ENCODE peak calls at places on chromosomes 5 and 9, in six cellular contexts. One of them, this sample, is unnamed.

GRCh38 chr9:34279431-34279830 is 49.6 kb downstream of the KIF24 start:
- DNase-seq in HCT116: no peak
- DNase-seq in A549: no peak
- DNase-seq in heart right ventricle: no peak
- DNase-seq in astrocyte of the spinal cord: no peak
- DNase-seq in mucosa of descending colon: no peak
- DNase-seq in this sample: no peak

GRCh38 chr9:100352201-100352726 is 478 bp downstream of the TEX10 start:
- DNase-seq in HCT116: no peak
- DNase-seq in A549: no peak
- DNase-seq in heart right ventricle: peak
- DNase-seq in astrocyte of the spinal cord: peak
- DNase-seq in mucosa of descending colon: peak
- DNase-seq in this sample: no peak

GRCh38 chr9:93635186-93636107 is 59.1 kb downstream of the PHF2 start:
- DNase-seq in HCT116: no peak
- DNase-seq in A549: no peak
- DNase-seq in heart right ventricle: no peak
- DNase-seq in astrocyte of the spinal cord: no peak
- DNase-seq in mucosa of descending colon: no peak
- DNase-seq in this sample: no peak

GRCh38 chr5:35861718-35862117 is 5.0 kb downstream of the IL7R start:
- DNase-seq in HCT116: no peak
- DNase-seq in A549: no peak
- DNase-seq in heart right ventricle: no peak
- DNase-seq in astrocyte of the spinal cord: no peak
- DNase-seq in mucosa of descending colon: no peak
- DNase-seq in this sample: no peak

GRCh38 chr9:127897194-127897692 is 2.2 kb downstream of the ST6GALNAC6 start:
- DNase-seq in HCT116: no peak
- DNase-seq in A549: peak
- DNase-seq in heart right ventricle: peak
- DNase-seq in astrocyte of the spinal cord: peak
- DNase-seq in mucosa of descending colon: no peak
- DNase-seq in this sample: no peak

GRCh38 chr5:59799668-59800374 is 93.7 kb downstream of the PDE4D start:
- DNase-seq in HCT116: peak
- DNase-seq in A549: peak
- DNase-seq in heart right ventricle: no peak
- DNase-seq in astrocyte of the spinal cord: peak
- DNase-seq in mucosa of descending colon: no peak
- DNase-seq in this sample: no peak

GRCh38 chr9:137000177-137000930 is 4.0 kb upstream of the CLIC3 start:
- DNase-seq in HCT116: no peak
- DNase-seq in A549: no peak
- DNase-seq in heart right ventricle: no peak
- DNase-seq in astrocyte of the spinal cord: peak
- DNase-seq in mucosa of descending colon: no peak
- DNase-seq in this sample: no peak

GRCh38 chr5:56656816-56657740 is 158.3 kb upstream of the MAP3K1 start:
- DNase-seq in HCT116: no peak
- DNase-seq in A549: no peak
- DNase-seq in heart right ventricle: no peak
- DNase-seq in astrocyte of the spinal cord: peak
- DNase-seq in mucosa of descending colon: no peak
- DNase-seq in this sample: no peak

GRCh38 chr5:176189857-176190256 is 48.4 kb upstream of the SIMC1 start:
- DNase-seq in HCT116: no peak
- DNase-seq in A549: no peak
- DNase-seq in heart right ventricle: no peak
- DNase-seq in astrocyte of the spinal cord: no peak
- DNase-seq in mucosa of descending colon: no peak
- DNase-seq in this sample: no peak

GRCh38 chr9:96853711-96854072 is 622 bp downstream of the ZNF782 start:
- DNase-seq in HCT116: no peak
- DNase-seq in A549: no peak
- DNase-seq in heart right ventricle: no peak
- DNase-seq in astrocyte of the spinal cord: peak
- DNase-seq in mucosa of descending colon: no peak
- DNase-seq in this sample: no peak

GRCh38 chr5:14142202-14142855 is 813 bp upstream of the TRIO start:
- DNase-seq in HCT116: no peak
- DNase-seq in A549: no peak
- DNase-seq in heart right ventricle: no peak
- DNase-seq in astrocyte of the spinal cord: no peak
- DNase-seq in mucosa of descending colon: no peak
- DNase-seq in this sample: no peak

GRCh38 chr9:78288214-78288892 is 8.6 kb upstream of the PSAT1 start:
- DNase-seq in HCT116: no peak
- DNase-seq in A549: no peak
- DNase-seq in heart right ventricle: no peak
- DNase-seq in astrocyte of the spinal cord: no peak
- DNase-seq in mucosa of descending colon: no peak
- DNase-seq in this sample: no peak

GRCh38 chr9:127123239-127123935 is 952 bp upstream of the ANGPTL2 start:
- DNase-seq in HCT116: no peak
- DNase-seq in A549: no peak
- DNase-seq in heart right ventricle: no peak
- DNase-seq in astrocyte of the spinal cord: no peak
- DNase-seq in mucosa of descending colon: no peak
- DNase-seq in this sample: no peak

GRCh38 chr5:137218896-137219295 is 280.2 kb downstream of the SPOCK1 start:
- DNase-seq in HCT116: no peak
- DNase-seq in A549: no peak
- DNase-seq in heart right ventricle: no peak
- DNase-seq in astrocyte of the spinal cord: peak
- DNase-seq in mucosa of descending colon: no peak
- DNase-seq in this sample: no peak

GRCh38 chr5:137218471-137218870 is 280.7 kb downstream of the SPOCK1 start:
- DNase-seq in HCT116: no peak
- DNase-seq in A549: peak
- DNase-seq in heart right ventricle: no peak
- DNase-seq in astrocyte of the spinal cord: peak
- DNase-seq in mucosa of descending colon: no peak
- DNase-seq in this sample: no peak

GRCh38 chr5:137217599-137218200 is 281.4 kb downstream of the SPOCK1 start:
- DNase-seq in HCT116: no peak
- DNase-seq in A549: peak
- DNase-seq in heart right ventricle: no peak
- DNase-seq in astrocyte of the spinal cord: peak
- DNase-seq in mucosa of descending colon: no peak
- DNase-seq in this sample: no peak

GRCh38 chr5:137221914-137222313 is 277.2 kb downstream of the SPOCK1 start:
- DNase-seq in HCT116: no peak
- DNase-seq in A549: no peak
- DNase-seq in heart right ventricle: no peak
- DNase-seq in astrocyte of the spinal cord: no peak
- DNase-seq in mucosa of descending colon: no peak
- DNase-seq in this sample: no peak

DNA sequence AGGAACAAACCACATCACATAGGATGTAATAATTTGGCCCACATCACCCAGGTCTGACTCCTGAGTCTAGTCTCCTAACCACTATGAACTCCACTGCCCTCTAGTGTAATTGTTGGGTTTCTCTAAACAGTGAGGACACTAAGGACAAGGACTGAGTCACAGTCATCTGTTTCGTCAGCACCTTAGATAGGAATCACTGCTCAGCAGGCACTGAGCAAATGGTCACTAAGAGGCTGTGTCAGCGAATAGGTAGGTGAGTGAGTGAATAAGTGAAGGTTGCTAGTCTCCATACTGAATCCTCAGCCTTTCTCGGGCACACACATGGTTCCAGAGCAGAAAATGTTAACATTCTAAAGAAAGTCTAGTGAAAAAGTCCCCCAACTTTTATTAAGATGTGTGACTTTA is 278.6 kb downstream of the SPOCK1 start:
- DNase-seq in HCT116: peak
- DNase-seq in A549: peak
- DNase-seq in heart right ventricle: no peak
- DNase-seq in astrocyte of the spinal cord: peak
- DNase-seq in mucosa of descending colon: no peak
- DNase-seq in this sample: no peak
- TF ChIP-seq CTCF in HCT116: peak
- TF ChIP-seq CTCF in A549: peak
- TF ChIP-seq CTCF in heart right ventricle: peak
- TF ChIP-seq CTCF in astrocyte of the spinal cord: peak
- TF ChIP-seq CTCF in mucosa of descending colon: no peak
- TF ChIP-seq CTCF in this sample: peak

DNA sequence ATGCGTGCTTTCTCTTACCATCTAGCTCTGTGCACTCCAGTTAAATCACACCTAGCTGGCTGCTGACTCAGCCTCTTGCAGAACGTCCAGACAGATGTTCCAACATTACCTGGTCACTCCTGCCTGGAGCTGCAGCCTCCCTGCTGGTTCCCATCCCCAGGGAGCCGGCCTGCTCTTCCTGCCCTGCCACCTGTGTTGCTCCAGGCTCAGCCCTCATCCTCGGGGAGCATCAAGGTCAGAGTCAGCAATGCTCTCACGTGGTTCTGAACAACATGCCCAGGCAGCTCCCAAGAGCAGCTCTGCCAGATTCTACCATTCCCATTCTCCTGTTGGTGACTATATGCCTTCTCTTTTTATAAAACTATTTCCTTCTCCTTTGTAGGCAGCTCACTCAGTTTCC is 81.3 kb downstream of the GADD45G start:
- DNase-seq in HCT116: no peak
- DNase-seq in A549: no peak
- DNase-seq in heart right ventricle: no peak
- DNase-seq in astrocyte of the spinal cord: no peak
- DNase-seq in mucosa of descending colon: no peak
- DNase-seq in this sample: no peak
- TF ChIP-seq CTCF in HCT116: no peak
- TF ChIP-seq CTCF in A549: no peak
- TF ChIP-seq CTCF in heart right ventricle: no peak
- TF ChIP-seq CTCF in astrocyte of the spinal cord: no peak
- TF ChIP-seq CTCF in mucosa of descending colon: no peak
- TF ChIP-seq CTCF in this sample: no peak

DNA sequence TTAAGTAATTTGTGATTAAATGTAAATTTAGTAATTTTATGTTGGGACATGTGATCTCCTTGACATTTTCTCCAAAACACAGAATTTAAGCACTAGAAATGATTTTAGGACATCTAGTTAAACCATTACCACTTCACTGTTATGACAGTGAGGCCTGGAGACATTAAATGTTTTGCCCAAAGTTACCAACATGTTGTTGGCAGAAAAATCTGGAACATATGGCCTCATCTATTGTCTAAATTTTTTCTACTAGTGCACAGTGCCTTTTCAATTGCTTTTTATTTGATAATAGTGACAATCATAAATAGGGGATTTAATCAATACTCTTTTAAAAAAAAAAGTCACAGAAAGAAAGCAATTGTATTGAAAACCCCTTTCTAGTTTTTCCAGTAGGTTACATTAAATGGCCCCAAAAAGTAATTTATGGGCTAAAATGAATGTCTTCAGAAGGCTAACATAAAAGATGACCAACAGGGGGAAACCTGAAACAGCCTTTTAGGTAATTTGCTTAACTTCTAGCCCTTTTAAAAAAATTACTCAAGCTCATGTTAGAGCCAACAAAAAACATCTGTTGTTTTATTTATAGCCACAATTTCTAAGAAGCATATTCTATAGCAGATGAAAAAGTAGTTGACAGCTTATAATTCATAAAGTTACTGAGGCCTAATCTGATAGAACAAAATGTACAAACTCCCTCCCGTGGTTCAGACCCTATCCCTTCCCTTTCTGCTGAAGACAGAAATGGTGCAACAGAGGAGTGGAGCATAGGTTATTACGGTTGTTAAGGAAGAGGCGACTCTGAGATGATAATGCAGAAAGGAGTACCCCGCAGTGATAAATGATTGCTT is 45.8 kb downstream of the PIK3R1 start:
- DNase-seq in HCT116: no peak
- DNase-seq in A549: no peak
- DNase-seq in heart right ventricle: no peak
- DNase-seq in astrocyte of the spinal cord: no peak
- DNase-seq in mucosa of descending colon: no peak
- DNase-seq in this sample: no peak
- TF ChIP-seq CTCF in HCT116: peak
- TF ChIP-seq CTCF in A549: no peak
- TF ChIP-seq CTCF in heart right ventricle: no peak
- TF ChIP-seq CTCF in astrocyte of the spinal cord: peak
- TF ChIP-seq CTCF in mucosa of descending colon: no peak
- TF ChIP-seq CTCF in this sample: peak

DNA sequence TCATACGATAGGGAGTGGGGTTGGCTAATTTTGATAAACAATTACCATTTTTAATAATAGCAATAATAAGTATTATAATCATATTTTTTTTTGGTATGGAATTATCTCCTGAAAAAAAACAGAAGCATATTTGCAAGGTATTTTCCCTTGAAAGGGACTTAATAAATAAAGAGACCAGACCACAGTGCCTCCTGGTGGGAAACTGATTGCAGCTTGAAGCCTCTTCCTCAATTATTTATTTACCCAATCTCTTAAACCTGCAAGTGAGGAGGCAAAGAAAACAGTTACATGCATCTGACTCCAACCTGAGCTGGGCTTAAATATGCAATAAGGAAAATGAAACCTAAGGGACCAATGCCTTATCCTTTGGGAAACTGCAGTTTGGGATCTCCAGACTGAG is 388.1 kb upstream of the ACO1 start:
- DNase-seq in HCT116: peak
- DNase-seq in A549: peak
- DNase-seq in heart right ventricle: no peak
- DNase-seq in astrocyte of the spinal cord: no peak
- DNase-seq in mucosa of descending colon: no peak
- DNase-seq in this sample: no peak
- TF ChIP-seq CTCF in HCT116: peak
- TF ChIP-seq CTCF in A549: no peak
- TF ChIP-seq CTCF in heart right ventricle: no peak
- TF ChIP-seq CTCF in astrocyte of the spinal cord: no peak
- TF ChIP-seq CTCF in mucosa of descending colon: no peak
- TF ChIP-seq CTCF in this sample: no peak

GRCh38 chr5:67190856-67191255 is 5.7 kb downstream of the CD180 start:
- DNase-seq in HCT116: no peak
- DNase-seq in A549: no peak
- DNase-seq in heart right ventricle: no peak
- DNase-seq in astrocyte of the spinal cord: no peak
- DNase-seq in mucosa of descending colon: no peak
- DNase-seq in this sample: no peak
- TF ChIP-seq CTCF in HCT116: no peak
- TF ChIP-seq CTCF in A549: no peak
- TF ChIP-seq CTCF in heart right ventricle: no peak
- TF ChIP-seq CTCF in astrocyte of the spinal cord: no peak
- TF ChIP-seq CTCF in mucosa of descending colon: no peak
- TF ChIP-seq CTCF in this sample: no peak